ENCODE peak calls at places on chromosomes 3 and 15, in four cellular contexts. A is HepG2, G is K562, D is GM12878. H is an unnamed sample.

GRCh38 chr15:69044899-69045298 is 30.4 kb downstream of the NOX5 start:
- DNase-seq in G (no peak), A (no peak), D (no peak), H (no peak)

GRCh38 chr15:63597033-63597790 is at the start of gene FBXL22:
- DNase-seq in A (no peak), G (no peak), D (no peak), H (no peak)

GRCh38 chr15:34271493-34271892 is 46.7 kb downstream of the EMC4 start:
- DNase-seq in G (no peak), A (peak; percentile 3), D (no peak), H (no peak)

GRCh38 chr3:99776516-99777209 is 41.0 kb upstream of the CMSS1 start:
- DNase-seq in G (peak; percentile 54), D (no peak), A (no peak), H (no peak)

GRCh38 chr15:62781081-62781497 is 261.5 kb upstream of the TPM1 start:
- DNase-seq in D (no peak), A (no peak), G (peak; percentile 3), H (no peak)

GRCh38 chr15:95302206-95302605 is 1028.3 kb upstream of the NR2F2 start:
- DNase-seq in D (no peak), G (no peak), A (no peak), H (no peak)

GRCh38 chr3:161215186-161215585 is 5.9 kb upstream of the NMD3 start:
- DNase-seq in G (no peak), D (no peak), A (peak; percentile 58), H (no peak)

GRCh38 chr3:152219225-152219624 is 49.5 kb upstream of the MBNL1 start:
- DNase-seq in D (no peak), G (no peak), A (no peak), H (no peak)

GRCh38 chr15:80274554-80274953 is 22.5 kb upstream of the CTXND1 start:
- DNase-seq in A (peak; percentile 40), D (no peak), G (no peak), H (no peak)

GRCh38 chr3:137972401-137972800 is 37.6 kb upstream of the CLDN18 start:
- DNase-seq in G (no peak), A (no peak), D (no peak), H (no peak)

GRCh38 chr3:45123030-45123429 is 23.1 kb downstream of the CDCP1 start:
- DNase-seq in D (peak; percentile 62), G (no peak), A (no peak), H (no peak)

GRCh38 chr15:29382862-29383261 is 113.2 kb upstream of the NSMCE3 start:
- DNase-seq in G (no peak), D (no peak), A (no peak), H (no peak)

GRCh38 chr3:56932858-56933257 is 127.6 kb upstream of the SPATA12 start:
- DNase-seq in D (no peak), G (no peak), A (no peak), H (no peak)

GRCh38 chr3:141482250-141482937 is 4.4 kb upstream of the RASA2 start:
- DNase-seq in G (no peak), A (peak; percentile 90), D (no peak), H (no peak)
- TF ChIP-seq CREB1 in G (no peak), A (no peak), D (no peak), H (no peak)

GRCh38 chr15:56871180-56871579 is 47.3 kb upstream of the TCF12 start:
- DNase-seq in G (no peak), A (peak; percentile 52), D (no peak), H (no peak)
- TF ChIP-seq KDM1A in G (no peak), A (no peak), D (no peak), H (no peak)

GRCh38 chr3:180657094-180657493 is 22.2 kb downstream of the CCDC39 start:
- DNase-seq in G (no peak), D (no peak), A (no peak), H (no peak)

GRCh38 chr3:180656406-180656805 is 22.9 kb downstream of the CCDC39 start:
- DNase-seq in G (no peak), A (no peak), D (no peak), H (no peak)
- TF ChIP-seq CREB1 in G (no peak), A (no peak), D (no peak), H (no peak)

GRCh38 chr3:197015790-197016705 is 13.6 kb downstream of the MELTF start:
- DNase-seq in G (no peak), D (no peak), A (no peak), H (no peak)
- TF ChIP-seq KDM1A in G (no peak), D (no peak), A (no peak), H (no peak)

GRCh38 chr3:175161291-175161690 is 302.2 kb downstream of the NAALADL2 start:
- DNase-seq in A (no peak), D (no peak), G (no peak), H (no peak)
- TF ChIP-seq CREB1 in A (no peak), D (no peak), G (no peak), H (no peak)